ENCODE peak calls at places on chromosomes 1 and 21, in six cellular contexts. R is adrenal gland, G is hepatocyte, L is uterus, M is IMR-90, J is tibial nerve. A is an unnamed sample.

GRCh38 chr1:100506221-100506620 is 31.7 kb upstream of the GPR88 start:
- DNase-seq in R (no peak), G (no peak), L (no peak), M (no peak), J (no peak), A (no peak)

GRCh38 chr21:28687571-28687970 is 305.1 kb downstream of the LTN1 start:
- DNase-seq in R (no peak), G (peak; percentile 27), L (no peak), M (no peak), J (no peak), A (no peak)

GRCh38 chr21:30408782-30409494 is 13.1 kb downstream of the KRTAP13-1 start:
- DNase-seq in R (no peak), G (peak; percentile 81), L (no peak), M (no peak), J (no peak), A (no peak)

GRCh38 chr1:119720866-119721440 is 9.2 kb downstream of the PHGDH start:
- DNase-seq in R (no peak), G (no peak), L (no peak), M (no peak), J (no peak), A (no peak)

GRCh38 chr1:64822621-64823020 is 77.7 kb downstream of the RAVER2 start:
- DNase-seq in R (no peak), G (no peak), L (no peak), M (peak; percentile 35), J (no peak), A (no peak)

GRCh38 chr1:20233866-20234265 is 47.5 kb upstream of the PLA2G2C start:
- DNase-seq in R (no peak), G (no peak), L (no peak), M (no peak), J (no peak), A (no peak)

GRCh38 chr1:110138956-110139355 is 11.3 kb upstream of the SLC6A17 start:
- DNase-seq in R (no peak), G (no peak), L (no peak), M (no peak), J (no peak), A (no peak)

GRCh38 chr1:23395162-23395724 is 25.6 kb upstream of the ZNF436 start:
- DNase-seq in R (peak; percentile 45), G (no peak), L (no peak), M (no peak), J (no peak), A (no peak)

GRCh38 chr21:17726047-17726446 is 93.1 kb downstream of the C21orf91 start:
- DNase-seq in R (no peak), G (no peak), L (no peak), M (peak; percentile 7), J (no peak), A (no peak)

GRCh38 chr1:240094043-240094722 is 2.5 kb downstream of the FMN2 start:
- DNase-seq in R (no peak), G (no peak), L (no peak), M (no peak), J (no peak), A (no peak)

GRCh38 chr1:240093120-240093961 is 1.7 kb downstream of the FMN2 start:
- DNase-seq in R (no peak), G (peak; percentile 11), L (no peak), M (no peak), J (no peak), A (no peak)

GRCh38 chr1:240091201-240091600 is 482 bp upstream of the FMN2 start:
- DNase-seq in R (no peak), G (no peak), L (no peak), M (no peak), J (no peak), A (no peak)

GRCh38 chr1:240091614-240092300 is at the start of gene FMN2:
- DNase-seq in R (peak; percentile 25), G (peak; percentile 39), L (no peak), M (peak; percentile 49), J (no peak), A (no peak)

DNA sequence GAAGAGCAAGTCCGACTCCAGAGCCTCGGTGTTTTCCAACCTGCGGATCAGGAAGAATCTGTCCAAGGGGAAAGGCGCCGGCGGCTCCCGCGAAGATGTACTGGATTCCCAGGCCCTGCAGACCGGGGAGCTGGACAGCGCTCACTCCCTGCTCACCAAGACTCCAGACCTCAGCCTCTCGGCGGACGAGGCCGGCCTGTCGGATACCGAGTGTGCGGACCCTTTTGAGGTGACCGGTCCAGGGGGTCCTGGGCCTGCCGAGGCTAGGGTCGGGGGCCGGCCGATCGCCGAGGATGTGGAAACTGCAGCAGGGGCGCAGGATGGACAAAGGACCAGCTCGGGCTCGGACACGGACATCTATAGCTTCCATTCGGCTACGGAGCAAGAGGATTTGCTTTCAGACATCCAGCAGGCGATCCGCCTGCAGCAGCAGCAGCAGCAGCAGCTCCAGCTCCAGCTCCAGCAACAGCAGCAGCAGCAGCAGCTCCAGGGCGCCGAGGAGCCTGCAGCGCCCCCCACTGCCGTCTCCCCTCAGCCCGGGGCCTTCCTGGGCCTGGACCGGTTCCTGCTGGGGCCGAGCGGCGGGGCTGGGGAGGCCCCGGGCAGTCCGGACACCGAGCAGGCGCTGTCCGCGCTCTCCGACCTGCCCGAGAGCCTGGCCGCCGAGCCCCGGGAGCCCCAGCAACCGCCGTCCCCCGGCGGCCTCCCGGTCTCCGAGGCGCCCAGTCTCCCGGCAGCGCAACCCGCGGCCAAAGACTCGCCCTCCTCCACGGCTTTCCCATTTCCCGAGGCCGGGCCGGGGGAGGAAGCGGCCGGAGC is 827 bp downstream of the FMN2 start:
- DNase-seq in R (peak; percentile 38), G (peak; percentile 60), L (peak; percentile 14), M (peak; percentile 74), J (no peak), A (no peak)
- TF ChIP-seq CTCF in R (peak; percentile 13), G (peak; percentile 27), L (no peak), M (peak; percentile 35), J (peak; percentile 6), A (no peak)

GRCh38 chr1:28139033-28139712 is 37.3 kb downstream of the PTAFR start:
- DNase-seq in R (peak; percentile 33), G (no peak), L (no peak), M (peak; percentile 88), J (no peak), A (no peak)
- H3K4me1 ChIP-seq in R (no peaks in the 10 kb centered on the region), G (no peaks in the 10 kb centered on the region), L (no peaks in the 10 kb centered on the region), M (peaks cover 3% of the 10 kb centered on the region), J (no peaks in the 10 kb centered on the region), A (no peaks in the 10 kb centered on the region)

DNA sequence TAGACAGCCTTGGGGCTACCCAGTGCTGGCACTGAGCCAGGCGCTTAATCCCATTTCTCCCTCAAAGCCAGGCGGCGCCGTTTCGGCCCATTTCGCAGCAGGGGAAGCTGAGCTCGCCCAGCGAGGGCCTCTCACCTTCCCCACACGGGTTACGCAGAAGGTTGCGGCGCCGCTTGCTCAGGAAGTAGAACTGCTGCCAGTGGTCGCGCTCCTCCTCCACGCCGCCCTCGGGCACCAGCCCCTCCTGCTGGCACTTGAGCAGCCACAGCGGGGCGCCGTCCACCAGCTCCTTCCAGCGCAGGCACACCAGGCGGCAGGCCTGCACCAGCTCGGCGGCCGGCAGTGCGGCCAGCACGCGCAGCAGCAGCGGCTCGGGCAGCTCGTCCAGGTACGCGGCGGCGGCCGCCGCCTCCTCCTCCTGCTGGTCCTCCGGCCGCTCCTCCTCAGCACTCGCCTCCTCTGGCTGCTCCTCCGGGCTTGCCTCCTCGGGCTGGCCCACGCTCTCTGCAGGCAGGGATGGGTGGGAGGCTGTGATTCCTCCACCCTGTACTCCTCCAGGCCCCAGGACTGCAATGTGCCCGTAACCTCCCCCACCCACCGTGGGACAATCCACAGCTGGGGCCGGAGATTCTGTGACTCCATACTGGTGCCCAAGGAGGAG is 3.8 kb downstream of the FBXO2 start:
- DNase-seq in R (peak; percentile 71), G (peak; percentile 88), L (peak; percentile 49), M (peak; percentile 49), J (peak; percentile 55), A (no peak)
- TF ChIP-seq CTCF in R (peak; percentile 63), G (peak; percentile 72), L (peak; percentile 78), M (peak; percentile 75), J (peak; percentile 48), A (peak; percentile 78)

GRCh38 chr1:236155399-236155767 is 13.0 kb downstream of the GPR137B start:
- DNase-seq in R (no peak), G (no peak), L (no peak), M (no peak), J (no peak), A (no peak)
- H3K4me1 ChIP-seq in R (no peaks in the 10 kb centered on the region), G (peaks cover 6% of the 10 kb centered on the region), L (no peaks in the 10 kb centered on the region), M (no peaks in the 10 kb centered on the region), J (no peaks in the 10 kb centered on the region), A (no peaks in the 10 kb centered on the region)

A was measured in esophagus muscularis mucosa.